ENCODE peak calls at places on chromosomes 3 and 15, in ten cellular contexts. One of them, this sample, is unnamed.

GRCh38 chr3:139113231-139113749 is 68.6 kb upstream of the PRR23C start:
- DNase-seq in neural crest cell: no peak
- DNase-seq in astrocyte: no peak
- DNase-seq in body of pancreas: no peak
- DNase-seq in mammary epithelial cell: no peak
- DNase-seq in sigmoid colon: no peak
- DNase-seq in fibroblast of lung: no peak
- DNase-seq in GM23338: no peak
- DNase-seq in RWPE2: no peak
- DNase-seq in astrocyte of the spinal cord: no peak
- DNase-seq in this sample: no peak

GRCh38 chr3:186024210-186024609 is 84.7 kb downstream of the ETV5 start:
- DNase-seq in neural crest cell: no peak
- DNase-seq in astrocyte: peak; percentile 18
- DNase-seq in body of pancreas: peak; percentile 10
- DNase-seq in mammary epithelial cell: no peak
- DNase-seq in sigmoid colon: peak; percentile 74
- DNase-seq in fibroblast of lung: peak; percentile 27
- DNase-seq in GM23338: no peak
- DNase-seq in RWPE2: no peak
- DNase-seq in astrocyte of the spinal cord: peak; percentile 3
- DNase-seq in this sample: no peak

GRCh38 chr15:88243895-88244787 is 12.4 kb downstream of the NTRK3 start:
- DNase-seq in neural crest cell: no peak
- DNase-seq in astrocyte: no peak
- DNase-seq in body of pancreas: peak; percentile 12
- DNase-seq in mammary epithelial cell: peak; percentile 36
- DNase-seq in sigmoid colon: no peak
- DNase-seq in fibroblast of lung: peak; percentile 17
- DNase-seq in GM23338: peak; percentile 71
- DNase-seq in RWPE2: no peak
- DNase-seq in astrocyte of the spinal cord: peak; percentile 5
- DNase-seq in this sample: peak; percentile 29

GRCh38 chr3:125231895-125232294 is 19.3 kb upstream of the SLC12A8 start:
- DNase-seq in neural crest cell: no peak
- DNase-seq in astrocyte: peak; percentile 94
- DNase-seq in body of pancreas: no peak
- DNase-seq in mammary epithelial cell: peak; percentile 56
- DNase-seq in sigmoid colon: no peak
- DNase-seq in fibroblast of lung: peak; percentile 93
- DNase-seq in GM23338: no peak
- DNase-seq in RWPE2: no peak
- DNase-seq in astrocyte of the spinal cord: peak; percentile 78
- DNase-seq in this sample: no peak

GRCh38 chr3:86793786-86794185 is 197.2 kb downstream of the VGLL3 start:
- DNase-seq in neural crest cell: no peak
- DNase-seq in astrocyte: peak; percentile 97
- DNase-seq in body of pancreas: peak; percentile 9
- DNase-seq in mammary epithelial cell: peak; percentile 86
- DNase-seq in sigmoid colon: no peak
- DNase-seq in fibroblast of lung: peak; percentile 98
- DNase-seq in GM23338: peak; percentile 21
- DNase-seq in RWPE2: no peak
- DNase-seq in astrocyte of the spinal cord: peak; percentile 97
- DNase-seq in this sample: no peak

GRCh38 chr3:145903472-145904013 is 257.4 kb downstream of the PLOD2 start:
- DNase-seq in neural crest cell: no peak
- DNase-seq in astrocyte: no peak
- DNase-seq in body of pancreas: no peak
- DNase-seq in mammary epithelial cell: no peak
- DNase-seq in sigmoid colon: no peak
- DNase-seq in fibroblast of lung: no peak
- DNase-seq in GM23338: no peak
- DNase-seq in RWPE2: no peak
- DNase-seq in astrocyte of the spinal cord: no peak
- DNase-seq in this sample: no peak

GRCh38 chr3:184250167-184250828 is 826 bp downstream of the EEF1AKMT4 start:
- DNase-seq in neural crest cell: peak; percentile 85
- DNase-seq in astrocyte: peak; percentile 57
- DNase-seq in body of pancreas: peak; percentile 93
- DNase-seq in mammary epithelial cell: peak; percentile 90
- DNase-seq in sigmoid colon: peak; percentile 88
- DNase-seq in fibroblast of lung: peak; percentile 74
- DNase-seq in GM23338: peak; percentile 98
- DNase-seq in RWPE2: peak; percentile 86
- DNase-seq in astrocyte of the spinal cord: peak; percentile 88
- DNase-seq in this sample: peak; percentile 93

GRCh38 chr3:143571548-143571947 is 276.7 kb downstream of the SLC9A9 start:
- DNase-seq in neural crest cell: no peak
- DNase-seq in astrocyte: peak; percentile 53
- DNase-seq in body of pancreas: no peak
- DNase-seq in mammary epithelial cell: no peak
- DNase-seq in sigmoid colon: no peak
- DNase-seq in fibroblast of lung: peak; percentile 59
- DNase-seq in GM23338: no peak
- DNase-seq in RWPE2: no peak
- DNase-seq in astrocyte of the spinal cord: peak; percentile 33
- DNase-seq in this sample: no peak

GRCh38 chr3:51503007-51503406 is 3.2 kb upstream of the DCAF1 start:
- DNase-seq in neural crest cell: no peak
- DNase-seq in astrocyte: no peak
- DNase-seq in body of pancreas: no peak
- DNase-seq in mammary epithelial cell: no peak
- DNase-seq in sigmoid colon: no peak
- DNase-seq in fibroblast of lung: no peak
- DNase-seq in GM23338: no peak
- DNase-seq in RWPE2: no peak
- DNase-seq in astrocyte of the spinal cord: no peak
- DNase-seq in this sample: no peak

GRCh38 chr3:137134431-137134830 is 176.6 kb downstream of the IL20RB start:
- DNase-seq in neural crest cell: no peak
- DNase-seq in astrocyte: no peak
- DNase-seq in body of pancreas: no peak
- DNase-seq in mammary epithelial cell: no peak
- DNase-seq in sigmoid colon: no peak
- DNase-seq in fibroblast of lung: no peak
- DNase-seq in GM23338: no peak
- DNase-seq in RWPE2: no peak
- DNase-seq in astrocyte of the spinal cord: no peak
- DNase-seq in this sample: no peak

GRCh38 chr3:179318876-179319275 is 4.0 kb upstream of the ZNF639 start:
- DNase-seq in neural crest cell: no peak
- DNase-seq in astrocyte: no peak
- DNase-seq in body of pancreas: no peak
- DNase-seq in mammary epithelial cell: peak; percentile 52
- DNase-seq in sigmoid colon: no peak
- DNase-seq in fibroblast of lung: no peak
- DNase-seq in GM23338: no peak
- DNase-seq in RWPE2: no peak
- DNase-seq in astrocyte of the spinal cord: no peak
- DNase-seq in this sample: no peak

GRCh38 chr3:9826815-9827574 is 16.8 kb downstream of the RPUSD3 start:
- DNase-seq in neural crest cell: no peak
- DNase-seq in astrocyte: no peak
- DNase-seq in body of pancreas: peak; percentile 38
- DNase-seq in mammary epithelial cell: no peak
- DNase-seq in sigmoid colon: peak; percentile 48
- DNase-seq in fibroblast of lung: no peak
- DNase-seq in GM23338: peak; percentile 84
- DNase-seq in RWPE2: no peak
- DNase-seq in astrocyte of the spinal cord: no peak
- DNase-seq in this sample: no peak

GRCh38 chr15:77074350-77074749 is 3.4 kb upstream of the TSPAN3 start:
- DNase-seq in neural crest cell: no peak
- DNase-seq in astrocyte: no peak
- DNase-seq in body of pancreas: no peak
- DNase-seq in mammary epithelial cell: no peak
- DNase-seq in sigmoid colon: no peak
- DNase-seq in fibroblast of lung: no peak
- DNase-seq in GM23338: no peak
- DNase-seq in RWPE2: no peak
- DNase-seq in astrocyte of the spinal cord: no peak
- DNase-seq in this sample: no peak

GRCh38 chr15:58472221-58472620 is 40.4 kb downstream of the LIPC start:
- DNase-seq in neural crest cell: no peak
- DNase-seq in astrocyte: no peak
- DNase-seq in body of pancreas: no peak
- DNase-seq in mammary epithelial cell: peak; percentile 32
- DNase-seq in sigmoid colon: no peak
- DNase-seq in fibroblast of lung: peak; percentile 34
- DNase-seq in GM23338: no peak
- DNase-seq in RWPE2: no peak
- DNase-seq in astrocyte of the spinal cord: no peak
- DNase-seq in this sample: no peak

GRCh38 chr3:129597792-129598381 is 8.6 kb downstream of the PLXND1 start:
- DNase-seq in neural crest cell: no peak
- DNase-seq in astrocyte: peak; percentile 24
- DNase-seq in body of pancreas: no peak
- DNase-seq in mammary epithelial cell: no peak
- DNase-seq in sigmoid colon: no peak
- DNase-seq in fibroblast of lung: peak; percentile 46
- DNase-seq in GM23338: peak; percentile 70
- DNase-seq in RWPE2: no peak
- DNase-seq in astrocyte of the spinal cord: no peak
- DNase-seq in this sample: no peak

GRCh38 chr3:57127849-57128566 is 37.1 kb downstream of the IL17RD start:
- DNase-seq in neural crest cell: no peak
- DNase-seq in astrocyte: peak; percentile 81
- DNase-seq in body of pancreas: no peak
- DNase-seq in mammary epithelial cell: no peak
- DNase-seq in sigmoid colon: no peak
- DNase-seq in fibroblast of lung: peak; percentile 85
- DNase-seq in GM23338: no peak
- DNase-seq in RWPE2: no peak
- DNase-seq in astrocyte of the spinal cord: peak; percentile 75
- DNase-seq in this sample: no peak

GRCh38 chr3:24259901-24260512 is 234.6 kb downstream of the THRB start:
- DNase-seq in neural crest cell: no peak
- DNase-seq in astrocyte: peak; percentile 55
- DNase-seq in body of pancreas: peak; percentile 44
- DNase-seq in mammary epithelial cell: no peak
- DNase-seq in sigmoid colon: no peak
- DNase-seq in fibroblast of lung: peak; percentile 69
- DNase-seq in GM23338: no peak
- DNase-seq in RWPE2: no peak
- DNase-seq in astrocyte of the spinal cord: no peak
- DNase-seq in this sample: no peak

GRCh38 chr3:32147935-32148334 is 41.5 kb downstream of the GPD1L start:
- DNase-seq in neural crest cell: no peak
- DNase-seq in astrocyte: no peak
- DNase-seq in body of pancreas: no peak
- DNase-seq in mammary epithelial cell: no peak
- DNase-seq in sigmoid colon: no peak
- DNase-seq in fibroblast of lung: no peak
- DNase-seq in GM23338: peak; percentile 22
- DNase-seq in RWPE2: no peak
- DNase-seq in astrocyte of the spinal cord: no peak
- DNase-seq in this sample: no peak
- TF ChIP-seq CTCF in neural crest cell: peak; percentile 26
- TF ChIP-seq CTCF in astrocyte: no peak
- TF ChIP-seq CTCF in body of pancreas: no peak
- TF ChIP-seq CTCF in mammary epithelial cell: no peak
- TF ChIP-seq CTCF in sigmoid colon: no peak
- TF ChIP-seq CTCF in fibroblast of lung: peak; percentile 28
- TF ChIP-seq CTCF in GM23338: peak; percentile 26
- TF ChIP-seq CTCF in RWPE2: peak; percentile 12
- TF ChIP-seq CTCF in astrocyte of the spinal cord: no peak
- TF ChIP-seq CTCF in this sample: no peak

DNA sequence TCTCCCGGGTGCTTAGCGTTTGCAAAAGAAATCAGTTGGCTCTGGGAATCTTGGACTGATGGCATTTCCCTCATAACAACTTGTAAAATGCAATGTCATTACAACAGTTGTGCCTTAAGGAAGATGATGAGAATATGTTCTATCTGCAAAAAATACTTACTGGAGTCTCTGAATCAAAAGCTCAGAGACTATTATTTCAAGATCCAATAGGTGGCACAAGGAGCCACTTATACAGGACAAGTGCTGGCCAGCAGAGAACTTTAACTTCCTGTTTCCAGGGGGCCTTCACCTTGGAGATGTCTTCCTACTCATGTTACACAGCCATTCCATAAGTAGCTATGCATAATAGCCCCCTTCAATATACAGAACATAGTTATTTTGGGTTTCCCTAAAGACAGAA is 8.9 kb upstream of the RPS27L start:
- DNase-seq in neural crest cell: no peak
- DNase-seq in astrocyte: no peak
- DNase-seq in body of pancreas: no peak
- DNase-seq in mammary epithelial cell: no peak
- DNase-seq in sigmoid colon: no peak
- DNase-seq in fibroblast of lung: no peak
- DNase-seq in GM23338: peak; percentile 24
- DNase-seq in RWPE2: no peak
- DNase-seq in astrocyte of the spinal cord: no peak
- DNase-seq in this sample: no peak
- TF ChIP-seq CTCF in neural crest cell: no peak
- TF ChIP-seq CTCF in astrocyte: no peak
- TF ChIP-seq CTCF in body of pancreas: no peak
- TF ChIP-seq CTCF in mammary epithelial cell: peak; percentile 30
- TF ChIP-seq CTCF in sigmoid colon: no peak
- TF ChIP-seq CTCF in fibroblast of lung: peak; percentile 5
- TF ChIP-seq CTCF in GM23338: peak; percentile 6
- TF ChIP-seq CTCF in RWPE2: peak; percentile 34
- TF ChIP-seq CTCF in astrocyte of the spinal cord: no peak
- TF ChIP-seq CTCF in this sample: no peak

DNA sequence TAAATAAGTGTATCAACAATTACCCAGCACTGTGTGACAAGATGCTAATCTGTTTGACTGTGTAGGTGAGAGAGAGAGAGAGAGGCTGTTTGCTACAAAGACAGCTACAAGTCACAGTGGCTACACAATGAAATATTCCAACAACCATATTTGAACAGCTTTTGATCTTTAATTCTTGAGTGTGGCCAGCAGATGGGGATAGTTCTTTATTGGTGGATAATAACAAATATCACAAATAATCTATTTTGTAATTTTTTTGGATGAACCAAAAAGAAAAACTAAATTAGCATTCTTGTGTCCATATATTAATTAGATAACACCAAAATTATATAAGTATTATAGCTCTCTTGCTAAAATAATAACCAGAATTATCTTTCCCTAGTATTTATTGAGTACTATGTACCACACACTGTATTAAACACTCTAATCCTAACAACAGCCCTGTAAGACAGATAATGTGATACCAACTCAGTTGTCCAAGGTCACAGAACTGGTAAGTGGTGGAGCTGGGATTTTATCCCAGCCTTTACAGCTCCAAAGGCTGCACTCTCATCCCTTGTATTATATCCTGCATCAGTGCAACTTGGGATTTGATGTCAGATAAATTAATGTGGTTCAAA is 61.9 kb upstream of the C3orf80 start:
- DNase-seq in neural crest cell: no peak
- DNase-seq in astrocyte: no peak
- DNase-seq in body of pancreas: peak; percentile 11
- DNase-seq in mammary epithelial cell: no peak
- DNase-seq in sigmoid colon: no peak
- DNase-seq in fibroblast of lung: no peak
- DNase-seq in GM23338: no peak
- DNase-seq in RWPE2: no peak
- DNase-seq in astrocyte of the spinal cord: peak; percentile 55
- DNase-seq in this sample: no peak
- TF ChIP-seq CTCF in neural crest cell: peak; percentile 66
- TF ChIP-seq CTCF in astrocyte: peak; percentile 42
- TF ChIP-seq CTCF in body of pancreas: peak; percentile 51
- TF ChIP-seq CTCF in mammary epithelial cell: peak; percentile 46
- TF ChIP-seq CTCF in sigmoid colon: peak; percentile 29
- TF ChIP-seq CTCF in fibroblast of lung: peak; percentile 46
- TF ChIP-seq CTCF in GM23338: peak; percentile 50
- TF ChIP-seq CTCF in RWPE2: peak; percentile 76
- TF ChIP-seq CTCF in astrocyte of the spinal cord: peak; percentile 33
- TF ChIP-seq CTCF in this sample: peak; percentile 36

GRCh38 chr3:12744326-12744725 is 14.7 kb downstream of the TMEM40 start:
- DNase-seq in neural crest cell: no peak
- DNase-seq in astrocyte: no peak
- DNase-seq in body of pancreas: no peak
- DNase-seq in mammary epithelial cell: no peak
- DNase-seq in sigmoid colon: no peak
- DNase-seq in fibroblast of lung: no peak
- DNase-seq in GM23338: no peak
- DNase-seq in RWPE2: no peak
- DNase-seq in astrocyte of the spinal cord: no peak
- DNase-seq in this sample: no peak
- TF ChIP-seq CTCF in neural crest cell: no peak
- TF ChIP-seq CTCF in astrocyte: no peak
- TF ChIP-seq CTCF in body of pancreas: no peak
- TF ChIP-seq CTCF in mammary epithelial cell: no peak
- TF ChIP-seq CTCF in sigmoid colon: no peak
- TF ChIP-seq CTCF in fibroblast of lung: no peak
- TF ChIP-seq CTCF in GM23338: no peak
- TF ChIP-seq CTCF in RWPE2: no peak
- TF ChIP-seq CTCF in astrocyte of the spinal cord: no peak
- TF ChIP-seq CTCF in this sample: no peak